ENCODE peak calls at places on chromosome 12, in six cellular contexts. W is GM23338, D is fibroblast of lung, T is hepatocyte, Y is IMR-90, H is tibial nerve. N is an unnamed sample.
A peak's percentile ranks its signal among the peaks of the same experiment; 100 is the strongest.

GRCh38 chr12:124485371-124485770 is 82.0 kb downstream of the NCOR2 start:
- DNase-seq in W (no peak), D (no peak), T (no peak), Y (no peak), H (no peak), N (no peak)

GRCh38 chr12:52813203-52813819 is 605 bp downstream of the KRT4 start:
- DNase-seq in W (no peak), D (no peak), T (no peak), Y (no peak), H (no peak), N (no peak)

GRCh38 chr12:65666876-65667275 is 157.4 kb upstream of the HMGA2 start:
- DNase-seq in W (no peak), D (no peak), T (no peak), Y (peak; percentile 72), H (no peak), N (no peak)

GRCh38 chr12:31999692-32000091 is 40.5 kb downstream of the RESF1 start:
- DNase-seq in W (no peak), D (no peak), T (no peak), Y (peak; percentile 1), H (no peak), N (no peak)

GRCh38 chr12:118607831-118608230 is 231.5 kb downstream of the SUDS3 start:
- DNase-seq in W (no peak), D (no peak), T (no peak), Y (no peak), H (no peak), N (no peak)

GRCh38 chr12:88549929-88550328 is 30.3 kb downstream of the KITLG start:
- DNase-seq in W (no peak), D (no peak), T (no peak), Y (no peak), H (no peak), N (no peak)

GRCh38 chr12:15546102-15546701 is 223.9 kb downstream of the PTPRO start:
- DNase-seq in W (no peak), D (no peak), T (no peak), Y (no peak), H (no peak), N (no peak)

GRCh38 chr12:104610513-104611235 is 153.9 kb downstream of the CHST11 start:
- DNase-seq in W (no peak), D (no peak), T (no peak), Y (no peak), H (no peak), N (no peak)

GRCh38 chr12:82413994-82414393 is 55.7 kb downstream of the METTL25 start:
- DNase-seq in W (no peak), D (peak; percentile 42), T (no peak), Y (peak; percentile 5), H (no peak), N (no peak)

GRCh38 chr12:34219046-34219770 is 196.9 kb downstream of the ALG10 start:
- DNase-seq in W (peak; percentile 4), D (peak; percentile 9), T (no peak), Y (peak; percentile 5), H (no peak), N (no peak)

GRCh38 chr12:127277882-127278281 is 989.1 kb upstream of the TMEM132C start:
- DNase-seq in W (no peak), D (no peak), T (no peak), Y (no peak), H (no peak), N (no peak)

GRCh38 chr12:47707355-47707754 is 1.5 kb upstream of the RPAP3 start:
- DNase-seq in W (no peak), D (no peak), T (no peak), Y (no peak), H (no peak), N (no peak)

GRCh38 chr12:6613015-6613775 is 6.0 kb upstream of the CHD4 start:
- DNase-seq in W (peak; percentile 61), D (peak; percentile 88), T (peak; percentile 83), Y (peak; percentile 72), H (peak; percentile 55), N (peak; percentile 83)

GRCh38 chr12:90020006-90020405 is 311.4 kb upstream of the ATP2B1 start:
- DNase-seq in W (no peak), D (no peak), T (no peak), Y (peak; percentile 18), H (no peak), N (no peak)

DNA sequence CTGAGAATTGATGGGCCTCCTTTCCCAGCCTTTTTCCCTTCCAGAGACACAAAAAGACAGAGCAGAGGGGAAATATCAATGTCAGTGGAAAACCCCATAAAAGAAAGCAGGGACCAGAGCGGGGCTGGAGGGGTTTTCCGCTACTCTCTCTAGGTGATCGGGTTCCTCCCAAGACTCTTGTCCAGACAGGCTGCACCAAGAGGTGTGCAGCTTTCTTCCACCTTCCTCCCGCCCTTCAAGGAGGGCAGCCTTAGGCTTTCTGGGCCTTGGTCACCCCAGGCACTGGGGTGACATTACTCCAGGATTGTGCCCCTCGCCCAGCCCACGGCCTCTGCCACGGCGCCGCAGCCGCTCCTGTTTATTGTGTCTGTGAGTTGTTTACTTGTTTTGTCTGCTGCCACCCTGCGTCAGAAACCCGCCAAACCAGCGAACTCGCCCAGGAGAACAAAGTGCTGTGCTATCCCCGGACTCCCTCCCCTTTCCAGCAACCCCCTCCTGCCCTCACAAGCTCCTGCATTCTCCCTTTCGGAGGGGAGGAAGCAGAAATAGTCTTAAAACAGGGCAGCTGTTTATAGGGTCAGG is 6.7 kb upstream of the HOXC6 start:
- DNase-seq in W (peak; percentile 86), D (no peak), T (no peak), Y (no peak), H (no peak), N (no peak)
- TF ChIP-seq CTCF in W (peak; percentile 47), D (no peak), T (peak; percentile 21), Y (no peak), H (no peak), N (no peak)

GRCh38 chr12:120199025-120199424 is 1.9 kb downstream of the RPLP0 start:
- DNase-seq in W (no peak), D (no peak), T (no peak), Y (no peak), H (no peak), N (no peak)
- H3K27ac ChIP-seq in W (peak overlapping the region; percentile 96), D (peak overlapping the region; percentile 95), T (peak overlapping the region; percentile 49), Y (no peak overlapping the region), H (no peak overlapping the region), N (peak overlapping the region; percentile 92)

GRCh38 chr12:119843100-119843499 is 34.0 kb downstream of the CIT start:
- DNase-seq in W (no peak), D (peak; percentile 47), T (peak; percentile 12), Y (peak; percentile 23), H (no peak), N (no peak)
- TF ChIP-seq CTCF in W (no peak), D (no peak), T (no peak), Y (no peak), H (no peak), N (no peak)

GRCh38 chr12:27488479-27488878 is 35.5 kb upstream of the PPFIBP1 start:
- DNase-seq in W (no peak), D (no peak), T (no peak), Y (no peak), H (no peak), N (no peak)
- H3K27ac ChIP-seq in W (no peak overlapping the region), D (no peak overlapping the region), T (no peak overlapping the region), Y (no peak overlapping the region), H (no peak overlapping the region), N (no peak overlapping the region)

GRCh38 chr12:120181991-120182631 is 12.4 kb downstream of the GCN1 start:
- DNase-seq in W (no peak), D (peak; percentile 25), T (peak; percentile 19), Y (peak; percentile 74), H (no peak), N (no peak)
- TF ChIP-seq CTCF in W (no peak), D (no peak), T (no peak), Y (no peak), H (no peak), N (no peak)

GRCh38 chr12:94205738-94206310 is 57.4 kb downstream of the PLXNC1 start:
- DNase-seq in W (no peak), D (no peak), T (no peak), Y (no peak), H (no peak), N (no peak)
- H3K27ac ChIP-seq in W (no peak overlapping the region), D (no peak overlapping the region), T (peak overlapping the region; percentile 46), Y (no peak overlapping the region), H (no peak overlapping the region), N (no peak overlapping the region)

GRCh38 chr12:30514666-30515065 is 181.0 kb downstream of the IPO8 start:
- DNase-seq in W (no peak), D (no peak), T (no peak), Y (no peak), H (no peak), N (no peak)

GRCh38 chr12:30519535-30519934 is 176.1 kb downstream of the IPO8 start:
- DNase-seq in W (no peak), D (no peak), T (no peak), Y (no peak), H (no peak), N (no peak)

GRCh38 chr12:30517320-30517719 is 178.3 kb downstream of the IPO8 start:
- DNase-seq in W (no peak), D (no peak), T (no peak), Y (no peak), H (no peak), N (no peak)

GRCh38 chr12:30515351-30515750 is 180.3 kb downstream of the IPO8 start:
- DNase-seq in W (peak; percentile 62), D (peak; percentile 61), T (peak; percentile 30), Y (no peak), H (no peak), N (no peak)
- TF ChIP-seq CTCF in W (peak; percentile 58), D (peak; percentile 5), T (peak; percentile 62), Y (peak; percentile 19), H (no peak), N (no peak)

GRCh38 chr12:116434155-116435065 is 124.8 kb upstream of the MAP1LC3B2 start:
- DNase-seq in W (peak; percentile 80), D (peak; percentile 95), T (peak; percentile 93), Y (peak; percentile 92), H (peak; percentile 85), N (peak; percentile 82)
- H3K27ac ChIP-seq in W (peak overlapping the region; percentile 84), D (peak overlapping the region; percentile 75), T (peak overlapping the region; percentile 84), Y (peak overlapping the region; percentile 86), H (peak overlapping the region; percentile 35), N (peak overlapping the region; percentile 56)

GRCh38 chr12:45130881-45131281 is 80.0 kb upstream of the DBX2 start:
- DNase-seq in W (peak; percentile 83), D (peak; percentile 69), T (peak; percentile 68), Y (peak; percentile 63), H (peak; percentile 45), N (peak; percentile 41)
- TF ChIP-seq CTCF in W (peak; percentile 92), D (peak; percentile 72), T (peak; percentile 84), Y (peak; percentile 73), H (peak; percentile 47), N (peak; percentile 26)

N was measured in colonic mucosa.